ENCODE peak calls at places on chromosomes 3 and 15, in eight cellular contexts. One of them, this sample, is unnamed.

GRCh38 chr3:142009029-142009428 is 132.6 kb downstream of the ATP1B3 start:
- DNase-seq in left lung: no peak
- DNase-seq in stimulated activated naive CD8-positive, alpha-beta T cell treated with anti-CD3 and anti-CD28 coated beads, Interleukin-15, amount 100 ng/mL, for 72 hours: no peak
- DNase-seq in Calu3: no peak
- DNase-seq in left cardiac atrium: no peak
- DNase-seq in astrocyte of the cerebellum: no peak
- DNase-seq in EH: no peak
- DNase-seq in WTC11: no peak
- DNase-seq in this sample: no peak

GRCh38 chr3:481680-482079 is 285.1 kb downstream of the CHL1 start:
- DNase-seq in left lung: no peak
- DNase-seq in stimulated activated naive CD8-positive, alpha-beta T cell treated with anti-CD3 and anti-CD28 coated beads, Interleukin-15, amount 100 ng/mL, for 72 hours: no peak
- DNase-seq in Calu3: peak; percentile 6
- DNase-seq in left cardiac atrium: no peak
- DNase-seq in astrocyte of the cerebellum: no peak
- DNase-seq in EH: no peak
- DNase-seq in WTC11: no peak
- DNase-seq in this sample: peak; percentile 17

GRCh38 chr3:62718515-62719320 is 156.5 kb downstream of the CADPS start:
- DNase-seq in left lung: no peak
- DNase-seq in stimulated activated naive CD8-positive, alpha-beta T cell treated with anti-CD3 and anti-CD28 coated beads, Interleukin-15, amount 100 ng/mL, for 72 hours: no peak
- DNase-seq in Calu3: no peak
- DNase-seq in left cardiac atrium: no peak
- DNase-seq in astrocyte of the cerebellum: peak; percentile 5
- DNase-seq in EH: no peak
- DNase-seq in WTC11: no peak
- DNase-seq in this sample: no peak

GRCh38 chr3:73680696-73681095 is 56.0 kb upstream of the PDZRN3 start:
- DNase-seq in left lung: no peak
- DNase-seq in stimulated activated naive CD8-positive, alpha-beta T cell treated with anti-CD3 and anti-CD28 coated beads, Interleukin-15, amount 100 ng/mL, for 72 hours: no peak
- DNase-seq in Calu3: no peak
- DNase-seq in left cardiac atrium: no peak
- DNase-seq in astrocyte of the cerebellum: no peak
- DNase-seq in EH: no peak
- DNase-seq in WTC11: no peak
- DNase-seq in this sample: no peak

GRCh38 chr3:191809326-191809949 is 348.5 kb downstream of the PYDC2 start:
- DNase-seq in left lung: no peak
- DNase-seq in stimulated activated naive CD8-positive, alpha-beta T cell treated with anti-CD3 and anti-CD28 coated beads, Interleukin-15, amount 100 ng/mL, for 72 hours: no peak
- DNase-seq in Calu3: peak; percentile 35
- DNase-seq in left cardiac atrium: no peak
- DNase-seq in astrocyte of the cerebellum: no peak
- DNase-seq in EH: no peak
- DNase-seq in WTC11: peak; percentile 49
- DNase-seq in this sample: no peak

GRCh38 chr3:111547645-111548044 is 5.6 kb downstream of the CD96 start:
- DNase-seq in left lung: no peak
- DNase-seq in stimulated activated naive CD8-positive, alpha-beta T cell treated with anti-CD3 and anti-CD28 coated beads, Interleukin-15, amount 100 ng/mL, for 72 hours: peak; percentile 67
- DNase-seq in Calu3: no peak
- DNase-seq in left cardiac atrium: no peak
- DNase-seq in astrocyte of the cerebellum: no peak
- DNase-seq in EH: no peak
- DNase-seq in WTC11: no peak
- DNase-seq in this sample: no peak

GRCh38 chr3:141081141-141081795 is 30.1 kb downstream of the SPSB4 start:
- DNase-seq in left lung: no peak
- DNase-seq in stimulated activated naive CD8-positive, alpha-beta T cell treated with anti-CD3 and anti-CD28 coated beads, Interleukin-15, amount 100 ng/mL, for 72 hours: no peak
- DNase-seq in Calu3: no peak
- DNase-seq in left cardiac atrium: no peak
- DNase-seq in astrocyte of the cerebellum: no peak
- DNase-seq in EH: no peak
- DNase-seq in WTC11: peak; percentile 84
- DNase-seq in this sample: peak; percentile 84

GRCh38 chr15:45268135-45268534 is 16.1 kb downstream of the SLC28A2 start:
- DNase-seq in left lung: no peak
- DNase-seq in stimulated activated naive CD8-positive, alpha-beta T cell treated with anti-CD3 and anti-CD28 coated beads, Interleukin-15, amount 100 ng/mL, for 72 hours: no peak
- DNase-seq in Calu3: peak; percentile 74
- DNase-seq in left cardiac atrium: no peak
- DNase-seq in astrocyte of the cerebellum: no peak
- DNase-seq in EH: peak; percentile 2
- DNase-seq in WTC11: peak; percentile 61
- DNase-seq in this sample: no peak

GRCh38 chr3:42500091-42500490 is 2.4 kb upstream of the VIPR1 start:
- DNase-seq in left lung: no peak
- DNase-seq in stimulated activated naive CD8-positive, alpha-beta T cell treated with anti-CD3 and anti-CD28 coated beads, Interleukin-15, amount 100 ng/mL, for 72 hours: no peak
- DNase-seq in Calu3: no peak
- DNase-seq in left cardiac atrium: no peak
- DNase-seq in astrocyte of the cerebellum: no peak
- DNase-seq in EH: no peak
- DNase-seq in WTC11: no peak
- DNase-seq in this sample: no peak

GRCh38 chr3:23275061-23275460 is 71.9 kb downstream of the UBE2E2 start:
- DNase-seq in left lung: no peak
- DNase-seq in stimulated activated naive CD8-positive, alpha-beta T cell treated with anti-CD3 and anti-CD28 coated beads, Interleukin-15, amount 100 ng/mL, for 72 hours: no peak
- DNase-seq in Calu3: no peak
- DNase-seq in left cardiac atrium: no peak
- DNase-seq in astrocyte of the cerebellum: no peak
- DNase-seq in EH: no peak
- DNase-seq in WTC11: no peak
- DNase-seq in this sample: no peak

GRCh38 chr3:124168271-124168670 is 176.3 kb upstream of the ROPN1 start:
- DNase-seq in left lung: no peak
- DNase-seq in stimulated activated naive CD8-positive, alpha-beta T cell treated with anti-CD3 and anti-CD28 coated beads, Interleukin-15, amount 100 ng/mL, for 72 hours: no peak
- DNase-seq in Calu3: no peak
- DNase-seq in left cardiac atrium: peak; percentile 46
- DNase-seq in astrocyte of the cerebellum: peak; percentile 26
- DNase-seq in EH: peak; percentile 39
- DNase-seq in WTC11: no peak
- DNase-seq in this sample: no peak

GRCh38 chr3:109155828-109156227 is 19.3 kb downstream of the C3orf85 start:
- DNase-seq in left lung: no peak
- DNase-seq in stimulated activated naive CD8-positive, alpha-beta T cell treated with anti-CD3 and anti-CD28 coated beads, Interleukin-15, amount 100 ng/mL, for 72 hours: no peak
- DNase-seq in Calu3: peak; percentile 17
- DNase-seq in left cardiac atrium: no peak
- DNase-seq in astrocyte of the cerebellum: no peak
- DNase-seq in EH: no peak
- DNase-seq in WTC11: no peak
- DNase-seq in this sample: no peak

This sample was measured in cardiac muscle cell.